ENCODE peak calls at places on chromosomes 13 and 19, in six cellular contexts. I, C, Z, L, R and U are unnamed samples.

GRCh38 chr13:24220086-24220703 is 59.7 kb downstream of the SPATA13 start:
- DNase-seq in C (peak), R (no peak), Z (peak), I (peak), L (no peak), U (peak)

GRCh38 chr19:41299755-41300089 is 10.2 kb upstream of the CCDC97 start:
- DNase-seq in I (no peak), Z (peak), R (no peak), L (no peak), C (no peak), U (no peak)

GRCh38 chr19:49851456-49852259 is 699 bp downstream of the PTOV1 start:
- DNase-seq in L (peak), R (peak), Z (peak), C (peak), I (peak), U (no peak)

GRCh38 chr19:3383121-3383722 is 16.8 kb downstream of the NFIC start:
- DNase-seq in L (no peak), C (no peak), I (peak), Z (peak), R (no peak), U (no peak)

GRCh38 chr13:113848431-113849260 is 15.2 kb downstream of the GAS6 start:
- DNase-seq in I (peak), Z (no peak), R (peak), C (peak), L (no peak), U (no peak)

GRCh38 chr13:23141964-23142363 is 38.8 kb upstream of the SGCG start:
- DNase-seq in Z (no peak), I (no peak), R (no peak), C (no peak), L (no peak), U (no peak)

GRCh38 chr13:27826379-27827353 is 34.4 kb downstream of the GSX1 start:
- DNase-seq in L (peak), I (peak), C (peak), Z (peak), R (peak), U (peak)

GRCh38 chr19:19321143-19321577 is 531 bp downstream of the MAU2 start:
- DNase-seq in C (peak), R (no peak), I (no peak), Z (no peak), L (no peak), U (no peak)

GRCh38 chr13:100941811-100942361 is 267.3 kb upstream of the TMTC4 start:
- DNase-seq in Z (no peak), I (no peak), R (no peak), C (peak), L (no peak), U (no peak)

GRCh38 chr13:43245374-43245964 is 222.1 kb downstream of the DNAJC15 start:
- DNase-seq in I (no peak), C (no peak), Z (no peak), L (no peak), R (no peak), U (no peak)

GRCh38 chr19:16370671-16371391 is 46.2 kb downstream of the KLF2 start:
- DNase-seq in L (no peak), Z (no peak), R (peak), C (no peak), I (no peak), U (no peak)

GRCh38 chr13:93945621-93946020 is 533.9 kb downstream of the DCT start:
- DNase-seq in C (no peak), I (no peak), Z (no peak), R (no peak), L (no peak), U (no peak)

GRCh38 chr13:36530861-36531590 is 98.7 kb downstream of the CCNA1 start:
- DNase-seq in Z (no peak), R (no peak), L (no peak), I (no peak), C (no peak), U (no peak)

GRCh38 chr13:36190771-36191170 is 23.6 kb downstream of the SOHLH2 start:
- DNase-seq in C (no peak), L (no peak), Z (no peak), I (no peak), R (no peak), U (no peak)

GRCh38 chr13:56850852-56851251 is 289.9 kb upstream of the PRR20A start:
- DNase-seq in C (no peak), I (no peak), L (no peak), R (no peak), Z (no peak), U (no peak)

GRCh38 chr19:47227347-47228167 is 3.4 kb downstream of the BBC3 start:
- DNase-seq in L (peak), I (peak), Z (peak), C (peak), R (peak), U (peak)

GRCh38 chr19:45218887-45219780 is 26.1 kb downstream of the EXOC3L2 start:
- DNase-seq in Z (no peak), C (no peak), L (no peak), R (no peak), I (no peak), U (no peak)

GRCh38 chr19:2494447-2495129 is 18.7 kb downstream of the GADD45B start:
- DNase-seq in C (peak), I (peak), R (peak), L (peak), Z (peak), U (peak)

GRCh38 chr19:4811328-4812131 is 20.0 kb downstream of the TICAM1 start:
- DNase-seq in I (peak), C (peak), R (peak), Z (peak), L (peak), U (peak)

GRCh38 chr13:20714161-20714560 is 10.7 kb downstream of the IL17D start:
- DNase-seq in R (no peak), L (no peak), C (no peak), Z (no peak), I (no peak), U (no peak)

GRCh38 chr19:51359294-51359693 is 6.9 kb downstream of the ETFB start:
- DNase-seq in L (no peak), C (no peak), R (no peak), Z (no peak), I (no peak), U (no peak)

GRCh38 chr19:41895745-41896580 is 13.0 kb downstream of the ARHGEF1 start:
- DNase-seq in I (no peak), L (no peak), Z (no peak), C (peak), R (no peak), U (no peak)

GRCh38 chr13:38372818-38373217 is 23.2 kb downstream of the UFM1 start:
- DNase-seq in Z (no peak), R (peak), L (no peak), C (no peak), I (no peak), U (no peak)

GRCh38 chr13:86830046-86830445 is 841.1 kb upstream of the SLITRK5 start:
- DNase-seq in L (no peak), Z (no peak), I (no peak), R (no peak), C (no peak), U (no peak)

GRCh38 chr19:5253403-5254110 is 87.1 kb downstream of the PTPRS start:
- DNase-seq in Z (no peak), L (no peak), I (no peak), C (no peak), R (no peak), U (no peak)

GRCh38 chr19:6677924-6678689 is 8.1 kb upstream of the TNFSF14 start:
- DNase-seq in L (no peak), Z (peak), I (no peak), C (no peak), R (peak), U (peak)

GRCh38 chr13:40103864-40104263 is 448.4 kb downstream of the COG6 start:
- DNase-seq in R (no peak), I (no peak), Z (no peak), L (no peak), C (no peak), U (no peak)

GRCh38 chr13:31452525-31452924 is 252.8 kb downstream of the B3GLCT start:
- DNase-seq in R (no peak), C (no peak), Z (no peak), I (no peak), L (no peak), U (no peak)

GRCh38 chr19:41407271-41407670 is 9.7 kb downstream of the BCKDHA start:
- DNase-seq in L (no peak), Z (no peak), I (no peak), C (no peak), R (no peak), U (no peak)

GRCh38 chr13:99373436-99373835 is 66.2 kb upstream of the GPR183 start:
- DNase-seq in Z (no peak), R (no peak), C (peak), I (no peak), L (no peak), U (no peak)
- TF ChIP-seq CTCF in Z (no peak), R (no peak), C (no peak), I (no peak), L (no peak), U (no peak)

DNA sequence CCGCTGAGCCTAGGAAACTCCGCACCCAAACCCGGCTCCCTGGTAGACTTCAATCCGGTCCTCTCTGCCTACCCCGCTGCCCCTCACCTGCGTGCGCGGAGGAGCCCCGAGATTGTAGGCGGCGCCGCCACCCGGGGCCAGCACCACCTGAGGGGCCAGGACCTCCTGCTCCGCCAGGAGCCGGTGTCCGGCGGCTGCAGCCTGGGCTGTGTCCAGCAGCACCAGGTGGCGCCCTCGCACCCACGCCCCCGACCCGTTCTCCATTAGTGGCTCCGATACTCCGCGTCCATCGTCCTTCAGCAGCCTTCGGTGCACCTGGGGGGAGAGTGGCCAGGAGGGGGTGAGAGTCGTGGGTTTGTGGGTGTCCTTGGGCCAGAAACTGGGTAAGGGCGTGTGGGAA is 18.5 kb downstream of the MAN2B1 start:
- DNase-seq in R (peak), C (no peak), L (no peak), Z (peak), I (peak), U (no peak)
- TF ChIP-seq CTCF in R (peak), C (no peak), L (no peak), Z (no peak), I (no peak), U (no peak)

GRCh38 chr13:111116830-111117229 is 1.7 kb downstream of the ARHGEF7 start:
- DNase-seq in R (no peak), Z (no peak), C (no peak), L (no peak), I (no peak), U (no peak)

GRCh38 chr13:111114362-111115050 is 604 bp upstream of the ARHGEF7 start:
- DNase-seq in L (no peak), Z (peak), I (peak), C (no peak), R (no peak), U (peak)

GRCh38 chr13:111117289-111117688 is 2.2 kb downstream of the ARHGEF7 start:
- DNase-seq in Z (no peak), R (no peak), L (no peak), I (no peak), C (no peak), U (no peak)

GRCh38 chr13:111115051-111115840 is at the start of gene ARHGEF7:
- DNase-seq in C (no peak), I (no peak), L (no peak), Z (no peak), R (no peak), U (no peak)

GRCh38 chr13:111115841-111116500 is 861 bp downstream of the ARHGEF7 start:
- DNase-seq in Z (peak), L (no peak), I (peak), C (no peak), R (no peak), U (no peak)
- TF ChIP-seq CTCF in Z (no peak), L (no peak), I (no peak), C (no peak), R (no peak), U (no peak)

GRCh38 chr19:1466018-1466460 is 13.0 kb downstream of the C19orf25 start:
- DNase-seq in R (no peak), Z (no peak), I (no peak), C (no peak), L (no peak), U (peak)
- TF ChIP-seq CTCF in R (no peak), Z (no peak), I (no peak), C (no peak), L (no peak), U (no peak)